ENCODE peak calls at places on chromosome 9, in six cellular contexts. Z is adipocyte, D is sciatic nerve, H is osteocyte, P is nephron progenitor cell, V is non-pigmented ciliary epithelial cell. L is an unnamed sample.

GRCh38 chr9:98021306-98022040 is 35.1 kb upstream of the NANS start:
- DNase-seq in H (peak), D (no peak), V (no peak), Z (no peak), P (no peak), L (no peak)

GRCh38 chr9:84317563-84317962 is 23.0 kb downstream of the SLC28A3 start:
- DNase-seq in Z (no peak), D (no peak), V (no peak), H (no peak), P (no peak), L (no peak)

GRCh38 chr9:12790883-12791282 is 16.1 kb downstream of the LURAP1L start:
- DNase-seq in V (no peak), P (no peak), H (no peak), D (no peak), Z (no peak), L (no peak)

GRCh38 chr9:84371737-84372136 is 31.2 kb upstream of the SLC28A3 start:
- DNase-seq in V (peak), P (no peak), H (no peak), Z (peak), D (no peak), L (peak)

GRCh38 chr9:12884736-12885395 is 110.0 kb downstream of the LURAP1L start:
- DNase-seq in Z (peak), P (no peak), H (no peak), V (peak), D (no peak), L (peak)

GRCh38 chr9:4070266-4070665 is 229.6 kb downstream of the GLIS3 start:
- DNase-seq in Z (no peak), V (no peak), D (no peak), H (no peak), P (no peak), L (no peak)

GRCh38 chr9:20884985-20885593 is 146.4 kb downstream of the HACD4 start:
- DNase-seq in P (peak), H (no peak), Z (peak), D (peak), V (peak), L (peak)

GRCh38 chr9:129610473-129611301 is 10.2 kb downstream of the C9orf50 start:
- DNase-seq in P (peak), H (peak), V (no peak), Z (peak), D (peak), L (peak)

GRCh38 chr9:135152608-135153337 is 65.3 kb downstream of the OLFM1 start:
- DNase-seq in V (no peak), Z (no peak), D (no peak), H (no peak), P (no peak), L (no peak)

GRCh38 chr9:34592895-34593601 is 3.5 kb upstream of the CNTFR start:
- DNase-seq in P (peak), Z (peak), H (no peak), V (no peak), D (peak), L (no peak)

GRCh38 chr9:89372230-89372816 is 54.0 kb downstream of the SECISBP2 start:
- DNase-seq in V (no peak), H (no peak), D (no peak), P (peak), Z (no peak), L (no peak)

GRCh38 chr9:124852829-124853531 is at the start of gene WDR38:
- DNase-seq in D (peak), V (no peak), H (peak), P (peak), Z (peak), L (peak)